ENCODE peak calls at places on chromosomes 11 and 22, in four cellular contexts. M is GM12878, A is GM12891, B is K562. G is an unnamed sample.

GRCh38 chr11:120063686-120064340 is 74.1 kb downstream of the TRIM29 start:
- DNase-seq in B (no peak), A (no peak), M (no peak), G (no peak)

GRCh38 chr11:19209617-19210016 is 7.8 kb upstream of the CSRP3 start:
- DNase-seq in B (no peak), A (no peak), M (no peak), G (no peak)

GRCh38 chr11:112004389-112004788 is 20.8 kb upstream of the DLAT start:
- DNase-seq in M (no peak), A (peak; percentile 56), B (peak; percentile 34), G (peak; percentile 47)

GRCh38 chr22:33666661-33667619 is 253.3 kb downstream of the LARGE1 start:
- DNase-seq in B (no peak), A (no peak), M (peak; percentile 1), G (no peak)

GRCh38 chr11:60310407-60310998 is 16.6 kb upstream of the MS4A6E start:
- DNase-seq in M (peak; percentile 64), A (peak; percentile 22), B (no peak), G (no peak)

GRCh38 chr11:35511666-35512065 is 13.8 kb downstream of the PAMR1 start:
- DNase-seq in A (no peak), B (no peak), M (no peak), G (no peak)

GRCh38 chr11:88482871-88483301 is 145.3 kb upstream of the CTSC start:
- DNase-seq in A (no peak), B (no peak), M (no peak), G (no peak)

GRCh38 chr11:128525411-128526243 is 61.7 kb downstream of the ETS1 start:
- DNase-seq in M (no peak), A (no peak), B (no peak), G (no peak)

GRCh38 chr11:75241906-75242644 is 1.5 kb downstream of the TPBGL start:
- DNase-seq in M (no peak), A (no peak), B (no peak), G (no peak)

GRCh38 chr11:16853266-16853665 is 114.8 kb downstream of the C11orf58 start:
- DNase-seq in A (no peak), B (peak; percentile 48), M (no peak), G (no peak)

GRCh38 chr11:48094643-48095339 is 114.4 kb downstream of the PTPRJ start:
- DNase-seq in B (no peak), A (no peak), M (no peak), G (no peak)

GRCh38 chr11:94895451-94895850 is 77.9 kb downstream of the CWC15 start:
- DNase-seq in M (no peak), B (no peak), A (no peak), G (no peak)

GRCh38 chr11:74984730-74985129 is 4.0 kb upstream of the NEU3 start:
- DNase-seq in A (no peak), B (no peak), M (no peak), G (no peak)

GRCh38 chr11:393219-394033 is 583 bp upstream of the PKP3 start:
- DNase-seq in B (peak; percentile 92), A (no peak), M (no peak), G (no peak)

GRCh38 chr22:27846910-27847309 is 45.4 kb upstream of the MN1 start:
- DNase-seq in A (no peak), M (no peak), B (peak; percentile 77), G (no peak)

GRCh38 chr22:27848005-27848404 is 46.4 kb upstream of the MN1 start:
- DNase-seq in B (no peak), M (no peak), A (no peak), G (no peak)

GRCh38 chr22:27853404-27853803 is 51.8 kb upstream of the MN1 start:
- DNase-seq in B (no peak), A (no peak), M (no peak), G (no peak)

GRCh38 chr22:27851974-27852713 is 50.6 kb upstream of the MN1 start:
- DNase-seq in B (no peak), A (no peak), M (no peak), G (no peak)

GRCh38 chr22:27850000-27850465 is 48.5 kb upstream of the MN1 start:
- DNase-seq in A (no peak), M (no peak), B (no peak), G (no peak)
- TF ChIP-seq SPI1 in A (no peak), M (no peak), B (no peak), G (no peak)

GRCh38 chr22:47421846-47422245 is 659.4 kb downstream of the TBC1D22A start:
- DNase-seq in B (no peak), M (no peak), A (no peak), G (no peak)
- TF ChIP-seq POLR2AphosphoS5 in B (no peak), M (no peak), A (no peak), G (no peak)

DNA sequence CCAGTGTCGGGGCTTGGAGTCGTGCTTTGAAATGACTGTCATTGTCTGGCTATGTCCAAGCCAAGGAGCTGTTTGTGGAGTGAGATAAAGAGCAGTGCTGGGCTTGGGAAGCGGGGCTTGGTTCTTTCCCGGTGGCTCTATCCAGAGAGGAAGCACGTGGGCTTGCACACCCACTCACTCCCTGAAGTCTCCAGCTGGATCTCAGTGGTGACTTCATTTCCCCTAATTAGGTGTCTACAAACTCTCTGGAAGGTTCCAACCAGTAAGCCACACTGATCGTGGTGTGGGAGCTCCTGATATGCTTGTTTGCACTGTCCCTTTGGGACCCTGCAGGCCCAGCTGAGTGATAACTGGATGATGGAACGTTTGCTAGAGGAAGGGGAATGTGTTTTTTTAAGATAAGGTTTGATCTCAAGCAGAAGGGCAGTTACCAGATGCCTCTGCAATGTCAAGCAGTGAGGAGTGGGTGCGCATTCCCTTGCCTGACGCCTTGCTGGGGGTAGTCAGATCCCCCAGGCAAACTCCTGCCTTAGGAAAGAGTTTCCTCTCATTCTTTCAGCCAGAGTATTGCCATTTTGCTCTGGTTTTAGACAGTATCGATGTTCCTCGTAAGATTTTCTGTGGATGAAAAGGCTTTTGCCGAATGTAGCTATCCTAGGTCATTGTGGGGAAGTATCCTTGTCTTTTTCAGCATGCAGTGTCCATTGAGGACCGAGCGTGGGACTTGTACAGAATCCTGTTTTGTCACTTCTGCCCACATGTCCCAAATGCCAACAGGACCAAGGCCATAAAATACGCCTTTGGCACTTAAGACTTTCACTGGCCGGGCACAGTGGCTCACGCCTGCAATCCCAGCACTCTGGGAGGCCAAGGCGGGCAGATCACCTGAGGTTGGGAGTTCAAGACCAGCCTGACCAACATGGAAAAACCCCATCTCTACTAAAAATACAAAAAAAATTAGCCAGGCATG is 90.9 kb downstream of the MICAL2 start:
- DNase-seq in M (no peak), A (no peak), B (peak; percentile 99), G (no peak)
- TF ChIP-seq SPI1 in M (no peak), A (no peak), B (peak; percentile 52), G (no peak)

GRCh38 chr11:34395916-34396555 is 38.2 kb upstream of the ABTB2 start:
- DNase-seq in A (no peak), B (no peak), M (no peak), G (no peak)
- TF ChIP-seq POLR2AphosphoS5 in A (no peak), B (no peak), M (no peak), G (no peak)

DNA sequence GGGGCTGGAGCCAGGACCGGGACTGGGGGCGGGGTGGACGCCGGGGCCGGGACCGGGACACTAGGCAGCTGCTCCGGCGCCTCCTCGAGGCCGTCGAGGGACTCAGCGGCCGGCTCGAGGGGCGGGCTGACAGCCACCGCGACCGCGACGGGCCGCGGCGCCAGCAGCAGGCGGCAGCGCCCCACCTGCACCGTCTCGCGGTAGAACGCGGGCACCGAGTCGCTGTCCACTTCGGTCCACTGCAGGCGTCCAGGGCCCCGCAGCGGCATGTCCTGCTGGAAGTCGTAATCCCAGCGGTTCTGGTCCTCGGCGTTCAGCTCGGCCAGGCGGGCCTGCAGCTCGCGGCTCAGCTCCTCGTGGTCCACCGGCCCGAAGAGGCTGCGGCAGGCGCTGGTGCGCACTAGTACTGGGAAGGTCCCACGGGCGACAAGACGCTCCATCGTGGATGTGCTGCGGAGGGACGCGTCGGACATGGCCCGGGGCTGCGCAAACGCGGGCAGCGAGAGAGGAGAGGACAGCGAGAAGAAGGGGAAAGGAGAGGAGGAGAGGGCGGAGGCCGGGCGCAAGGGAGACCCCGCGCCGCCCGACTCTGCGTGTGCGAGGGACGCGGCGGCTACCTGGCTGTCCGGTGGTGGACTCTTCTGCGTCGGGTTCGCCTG is 429 bp downstream of the CDKN1C start:
- DNase-seq in B (peak; percentile 80), M (no peak), A (no peak), G (peak; percentile 26)
- TF ChIP-seq SPI1 in B (no peak), M (no peak), A (no peak), G (no peak)

GRCh38 chr11:118911113-118911879 is 14.4 kb downstream of the BCL9L start:
- DNase-seq in M (no peak), B (peak; percentile 56), A (no peak), G (no peak)

GRCh38 chr11:118910309-118911112 is 15.2 kb downstream of the BCL9L start:
- DNase-seq in M (no peak), B (peak; percentile 81), A (no peak), G (no peak)

GRCh38 chr11:118912742-118913410 is 12.8 kb downstream of the BCL9L start:
- DNase-seq in M (peak; percentile 43), B (peak; percentile 71), A (no peak), G (no peak)

GRCh38 chr11:118913411-118914125 is 12.2 kb downstream of the BCL9L start:
- DNase-seq in A (no peak), B (no peak), M (no peak), G (no peak)

GRCh38 chr11:118911880-118912741 is 13.6 kb downstream of the BCL9L start:
- DNase-seq in B (peak; percentile 94), A (no peak), M (no peak), G (no peak)
- TF ChIP-seq POLR2AphosphoS5 in B (peak; percentile 27), A (no peak), M (no peak), G (no peak)

GRCh38 chr11:12454782-12455181 is 77.4 kb downstream of the PARVA start:
- DNase-seq in M (no peak), B (no peak), A (no peak), G (no peak)
- TF ChIP-seq SPI1 in M (no peak), B (no peak), A (no peak), G (no peak)

DNA sequence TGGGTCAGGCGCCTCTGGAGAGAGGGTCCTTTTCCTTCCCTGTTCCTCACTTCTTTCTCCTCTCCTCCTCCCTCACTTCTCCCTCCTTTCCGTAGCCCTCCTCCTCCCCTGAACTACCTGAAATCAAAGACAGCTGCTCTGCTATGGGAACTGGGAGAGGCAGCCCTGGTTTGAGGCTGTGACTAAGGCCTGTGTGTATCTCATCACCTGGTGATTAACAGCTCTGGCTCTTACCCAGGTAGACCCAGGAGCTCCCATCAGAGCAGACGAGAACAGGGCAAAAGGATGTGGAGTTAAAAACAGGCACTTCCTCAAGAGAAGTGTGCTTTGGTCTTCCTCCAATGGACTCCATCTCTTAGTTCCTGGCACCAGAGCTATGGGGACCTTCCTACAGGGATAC is 5.8 kb downstream of the ISX start:
- DNase-seq in M (no peak), A (no peak), B (no peak), G (no peak)
- TF ChIP-seq POLR2AphosphoS5 in M (no peak), A (no peak), B (no peak), G (no peak)

GRCh38 chr11:63783925-63784592 is 15.5 kb upstream of the ZFTA start:
- DNase-seq in A (no peak), M (no peak), B (no peak), G (no peak)
- TF ChIP-seq SPI1 in A (no peak), M (no peak), B (no peak), G (no peak)